ENCODE peak calls at places on chromosomes 1 and 21, in nine cellular contexts. B is foreskin fibroblast, Q is cardiac fibroblast, T is ovary, Z is thoracic aorta, S is AG04449, F is AG09319, K is fibroblast of pulmonary artery, W is BJ. C is an unnamed sample.

GRCh38 chr21:43611598-43612369 is 47.5 kb downstream of the HSF2BP start:
- DNase-seq in B (peak), Q (peak), T (peak), Z (no peak), S (no peak), F (peak), K (peak), W (no peak), C (peak)

GRCh38 chr1:236861560-236862230 is 66.6 kb downstream of the MTR start:
- DNase-seq in B (peak), Q (peak), T (no peak), Z (no peak), S (no peak), F (no peak), K (peak), W (no peak), C (peak)

GRCh38 chr1:10286244-10286643 is 75.9 kb downstream of the KIF1B start:
- DNase-seq in B (no peak), Q (no peak), T (no peak), Z (peak), S (no peak), F (no peak), K (no peak), W (peak), C (peak)

GRCh38 chr1:143497374-143497747 is 474.4 kb downstream of the FAM72C start:
- DNase-seq in B (no peak), Q (no peak), T (no peak), Z (no peak), S (no peak), F (no peak), K (no peak), W (no peak), C (no peak)

GRCh38 chr1:198776602-198777029 is 137.8 kb downstream of the PTPRC start:
- DNase-seq in B (peak), Q (peak), T (no peak), Z (no peak), S (peak), F (peak), K (peak), W (peak), C (peak)

GRCh38 chr1:108881369-108881768 is 4.6 kb downstream of the GPSM2 start:
- DNase-seq in B (no peak), Q (peak), T (no peak), Z (no peak), S (peak), F (no peak), K (peak), W (no peak), C (no peak)

GRCh38 chr1:29057700-29058099 is 66.0 kb downstream of the TMEM200B start:
- DNase-seq in B (no peak), Q (no peak), T (no peak), Z (no peak), S (no peak), F (peak), K (no peak), W (no peak), C (no peak)

GRCh38 chr1:65165269-65166002 is 17.4 kb downstream of the AK4 start:
- DNase-seq in B (no peak), Q (no peak), T (no peak), Z (no peak), S (no peak), F (no peak), K (no peak), W (no peak), C (no peak)

GRCh38 chr1:226690460-226690982 is 48.6 kb downstream of the ITPKB start:
- DNase-seq in B (no peak), Q (no peak), T (no peak), Z (no peak), S (no peak), F (no peak), K (peak), W (no peak), C (no peak)

GRCh38 chr1:101587749-101588148 is 350.9 kb downstream of the S1PR1 start:
- DNase-seq in B (no peak), Q (peak), T (peak), Z (no peak), S (no peak), F (no peak), K (peak), W (no peak), C (peak)

GRCh38 chr1:151839457-151840409 is at the start of gene C2CD4D:
- DNase-seq in B (no peak), Q (no peak), T (no peak), Z (no peak), S (no peak), F (no peak), K (no peak), W (no peak), C (no peak)

GRCh38 chr1:15681346-15682290 is 2.5 kb upstream of the PLEKHM2 start:
- DNase-seq in B (no peak), Q (peak), T (no peak), Z (no peak), S (no peak), F (no peak), K (no peak), W (no peak), C (no peak)

GRCh38 chr21:42061866-42062542 is 9.1 kb upstream of the UMODL1 start:
- DNase-seq in B (no peak), Q (no peak), T (no peak), Z (no peak), S (no peak), F (no peak), K (no peak), W (no peak), C (no peak)

GRCh38 chr1:201348211-201348566 is 29.3 kb downstream of the TNNT2 start:
- DNase-seq in B (peak), Q (peak), T (no peak), Z (no peak), S (no peak), F (no peak), K (peak), W (no peak), C (peak)

GRCh38 chr1:31776511-31776910 is 12.4 kb upstream of the ADGRB2 start:
- DNase-seq in B (no peak), Q (no peak), T (no peak), Z (no peak), S (no peak), F (no peak), K (no peak), W (no peak), C (no peak)

GRCh38 chr21:25682382-25682781 is 43.3 kb downstream of the JAM2 start:
- DNase-seq in B (no peak), Q (no peak), T (no peak), Z (no peak), S (no peak), F (no peak), K (no peak), W (no peak), C (no peak)

GRCh38 chr1:222916067-222916466 is 101.2 kb downstream of the DISP1 start:
- DNase-seq in B (no peak), Q (no peak), T (no peak), Z (no peak), S (no peak), F (no peak), K (no peak), W (no peak), C (no peak)

GRCh38 chr1:23020731-23021130 is 1.5 kb downstream of the KDM1A start:
- DNase-seq in B (no peak), Q (no peak), T (no peak), Z (no peak), S (no peak), F (no peak), K (no peak), W (no peak), C (peak)

GRCh38 chr1:26733982-26734381 is 38.2 kb downstream of the ARID1A start:
- DNase-seq in B (peak), Q (peak), T (no peak), Z (no peak), S (peak), F (peak), K (peak), W (peak), C (peak)

GRCh38 chr1:188782220-188782841 is 1695.3 kb downstream of the BRINP3 start:
- DNase-seq in B (peak), Q (peak), T (no peak), Z (no peak), S (no peak), F (no peak), K (peak), W (no peak), C (peak)

GRCh38 chr1:98053471-98054366 is 132.9 kb upstream of the DPYD start:
- DNase-seq in B (peak), Q (peak), T (peak), Z (no peak), S (no peak), F (no peak), K (peak), W (no peak), C (peak)

GRCh38 chr1:65343286-65343685 is 33.9 kb downstream of the DNAJC6 start:
- DNase-seq in B (peak), Q (peak), T (no peak), Z (no peak), S (no peak), F (peak), K (peak), W (no peak), C (no peak)

GRCh38 chr1:26317612-26318337 is at the start of gene CD52:
- DNase-seq in B (no peak), Q (no peak), T (no peak), Z (no peak), S (no peak), F (no peak), K (no peak), W (no peak), C (no peak)

GRCh38 chr1:212628056-212628455 is 19.5 kb downstream of the ATF3 start:
- DNase-seq in B (no peak), Q (no peak), T (no peak), Z (no peak), S (no peak), F (no peak), K (no peak), W (no peak), C (no peak)

GRCh38 chr1:19646366-19646765 is 2.3 kb downstream of the NBL1 start:
- DNase-seq in B (no peak), Q (no peak), T (no peak), Z (no peak), S (no peak), F (no peak), K (no peak), W (no peak), C (no peak)

GRCh38 chr1:202639500-202639899 is 70.8 kb downstream of the SYT2 start:
- DNase-seq in B (peak), Q (peak), T (no peak), Z (no peak), S (no peak), F (no peak), K (no peak), W (peak), C (peak)

GRCh38 chr1:156697481-156697880 is 7.9 kb downstream of the CRABP2 start:
- DNase-seq in B (no peak), Q (no peak), T (no peak), Z (no peak), S (no peak), F (no peak), K (no peak), W (no peak), C (no peak)

GRCh38 chr1:27689423-27690173 is 17.6 kb upstream of the IFI6 start:
- DNase-seq in B (peak), Q (peak), T (no peak), Z (no peak), S (no peak), F (no peak), K (peak), W (no peak), C (peak)

GRCh38 chr1:233491953-233492627 is 121.8 kb upstream of the KCNK1 start:
- DNase-seq in B (no peak), Q (no peak), T (no peak), Z (no peak), S (no peak), F (no peak), K (no peak), W (no peak), C (no peak)

GRCh38 chr1:180527270-180527669 is 24.9 kb upstream of the ACBD6 start:
- DNase-seq in B (no peak), Q (peak), T (no peak), Z (peak), S (no peak), F (no peak), K (peak), W (no peak), C (peak)

GRCh38 chr1:93694039-93694438 is 12.4 kb upstream of the BCAR3 start:
- DNase-seq in B (no peak), Q (peak), T (no peak), Z (no peak), S (no peak), F (no peak), K (no peak), W (no peak), C (no peak)

GRCh38 chr1:225999912-226000337 is 782 bp upstream of the SDE2 start:
- DNase-seq in B (no peak), Q (peak), T (no peak), Z (no peak), S (no peak), F (no peak), K (peak), W (no peak), C (peak)

GRCh38 chr1:69991644-69992043 is 213.7 kb downstream of the LRRC40 start:
- DNase-seq in B (no peak), Q (peak), T (no peak), Z (no peak), S (no peak), F (no peak), K (peak), W (no peak), C (peak)

GRCh38 chr1:210246447-210246846 is 13.9 kb downstream of the SERTAD4 start:
- DNase-seq in B (no peak), Q (peak), T (no peak), Z (no peak), S (no peak), F (no peak), K (no peak), W (no peak), C (peak)

GRCh38 chr1:87685366-87686136 is 356.9 kb downstream of the LMO4 start:
- DNase-seq in B (no peak), Q (peak), T (no peak), Z (no peak), S (no peak), F (no peak), K (peak), W (no peak), C (peak)

GRCh38 chr1:19033926-19034680 is 77.6 kb upstream of the IFFO2 start:
- DNase-seq in B (peak), Q (peak), T (no peak), Z (no peak), S (no peak), F (no peak), K (no peak), W (no peak), C (peak)

GRCh38 chr1:177209357-177209756 is 38.6 kb downstream of the BRINP2 start:
- DNase-seq in B (peak), Q (peak), T (peak), Z (peak), S (peak), F (peak), K (peak), W (peak), C (peak)

GRCh38 chr21:46067505-46068201 is 30.3 kb upstream of the COL6A2 start:
- DNase-seq in B (no peak), Q (no peak), T (peak), Z (no peak), S (no peak), F (no peak), K (no peak), W (no peak), C (no peak)

GRCh38 chr1:231512147-231512698 is 16.2 kb upstream of the TSNAX start:
- DNase-seq in B (peak), Q (peak), T (no peak), Z (no peak), S (peak), F (no peak), K (peak), W (peak), C (peak)

GRCh38 chr1:186303911-186304310 is 71.1 kb downstream of the TPR start:
- DNase-seq in B (no peak), Q (no peak), T (no peak), Z (no peak), S (no peak), F (no peak), K (no peak), W (no peak), C (no peak)

GRCh38 chr1:186302378-186302920 is 72.6 kb downstream of the TPR start:
- DNase-seq in B (no peak), Q (no peak), T (no peak), Z (no peak), S (no peak), F (no peak), K (no peak), W (no peak), C (no peak)

GRCh38 chr1:186307445-186307844 is 67.6 kb downstream of the TPR start:
- DNase-seq in B (no peak), Q (no peak), T (no peak), Z (no peak), S (no peak), F (no peak), K (no peak), W (no peak), C (no peak)

GRCh38 chr1:186306533-186306932 is 68.5 kb downstream of the TPR start:
- DNase-seq in B (no peak), Q (no peak), T (no peak), Z (no peak), S (no peak), F (no peak), K (no peak), W (no peak), C (no peak)

GRCh38 chr1:186304982-186305949 is 69.8 kb downstream of the TPR start:
- DNase-seq in B (peak), Q (peak), T (no peak), Z (no peak), S (no peak), F (no peak), K (peak), W (no peak), C (peak)
- TF ChIP-seq CTCF in B (peak), Q (peak), T (no peak), Z (no peak), S (peak), F (peak), K (peak), W (peak), C (peak)

GRCh38 chr1:181531951-181532640 is 48.8 kb downstream of the CACNA1E start:
- DNase-seq in B (no peak), Q (no peak), T (no peak), Z (no peak), S (no peak), F (no peak), K (no peak), W (no peak), C (no peak)
- TF ChIP-seq CTCF in B (no peak), Q (no peak), T (no peak), Z (no peak), S (no peak), F (no peak), K (no peak), W (no peak), C (no peak)

GRCh38 chr1:24853656-24854055 is 76.4 kb downstream of the RUNX3 start:
- DNase-seq in B (no peak), Q (no peak), T (no peak), Z (no peak), S (no peak), F (no peak), K (no peak), W (no peak), C (no peak)

GRCh38 chr1:24855474-24855873 is 74.6 kb downstream of the RUNX3 start:
- DNase-seq in B (no peak), Q (no peak), T (no peak), Z (no peak), S (no peak), F (no peak), K (no peak), W (no peak), C (no peak)

GRCh38 chr1:24850353-24850905 is 79.6 kb downstream of the RUNX3 start:
- DNase-seq in B (no peak), Q (peak), T (no peak), Z (no peak), S (no peak), F (no peak), K (peak), W (no peak), C (peak)

GRCh38 chr1:24847995-24848857 is 81.8 kb downstream of the RUNX3 start:
- DNase-seq in B (peak), Q (peak), T (peak), Z (peak), S (peak), F (peak), K (peak), W (peak), C (peak)

DNA sequence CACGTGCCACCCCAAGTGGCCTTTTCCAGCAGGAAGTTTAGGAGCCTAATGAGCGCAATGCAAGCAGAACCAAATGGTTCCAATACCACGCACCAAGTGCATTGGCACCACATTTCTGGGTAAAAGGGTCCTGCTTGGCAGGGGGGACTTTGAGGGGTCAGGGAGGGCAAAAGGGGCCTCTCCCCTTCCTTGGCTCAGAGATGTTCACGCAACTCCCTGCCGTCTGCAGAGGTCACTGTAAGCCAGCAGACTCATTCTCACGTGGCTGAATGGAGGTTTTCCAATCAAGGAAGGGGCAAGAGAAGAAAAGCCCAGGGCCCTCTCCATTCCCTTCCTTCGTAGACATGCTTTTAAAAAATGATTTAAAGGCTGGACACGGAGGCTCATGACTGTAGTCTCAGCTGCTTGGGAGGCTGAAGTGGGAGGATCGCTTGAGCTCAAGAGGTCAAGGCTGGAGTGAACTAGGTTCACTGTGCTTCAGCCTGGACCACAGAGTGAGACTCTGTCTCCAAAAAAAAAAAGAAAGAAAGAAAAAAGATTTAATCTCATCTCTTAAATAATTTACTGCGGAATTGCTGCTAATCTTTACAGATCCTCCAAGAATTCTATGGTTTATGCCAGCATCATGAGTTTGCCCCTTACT is 80.3 kb downstream of the RUNX3 start:
- DNase-seq in B (no peak), Q (no peak), T (no peak), Z (no peak), S (no peak), F (no peak), K (peak), W (no peak), C (no peak)
- TF ChIP-seq CTCF in B (peak), Q (no peak), T (no peak), Z (no peak), S (peak), F (peak), K (peak), W (peak), C (peak)

GRCh38 chr1:175433586-175434267 is 241.2 kb upstream of the KIAA0040 start:
- DNase-seq in B (no peak), Q (no peak), T (no peak), Z (no peak), S (no peak), F (no peak), K (no peak), W (no peak), C (no peak)

GRCh38 chr1:175434268-175434860 is 241.8 kb upstream of the KIAA0040 start:
- DNase-seq in B (no peak), Q (no peak), T (no peak), Z (no peak), S (no peak), F (no peak), K (no peak), W (no peak), C (no peak)
- TF ChIP-seq CTCF in B (no peak), Q (peak), T (no peak), Z (no peak), S (no peak), F (no peak), K (no peak), W (no peak), C (no peak)

DNA sequence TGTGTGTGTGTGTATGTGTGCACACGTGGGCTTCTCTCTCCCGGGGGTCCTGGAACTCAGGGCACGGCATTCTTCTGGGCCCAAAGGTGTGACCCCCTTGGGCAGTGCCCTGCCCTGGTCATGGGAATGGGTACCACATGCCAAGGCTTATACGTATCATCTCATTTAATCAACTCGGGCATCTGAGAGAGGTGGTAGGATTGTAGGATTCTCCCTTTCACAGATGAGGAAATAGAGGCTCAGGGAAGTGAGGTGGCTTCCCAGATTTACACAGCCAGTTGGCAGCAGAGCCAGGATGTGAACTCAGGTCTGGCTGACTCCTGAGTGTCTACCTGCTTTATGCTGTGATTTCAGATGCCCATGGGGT is 15.2 kb downstream of the MYOM3 start:
- DNase-seq in B (no peak), Q (no peak), T (no peak), Z (no peak), S (no peak), F (no peak), K (no peak), W (no peak), C (no peak)
- TF ChIP-seq CTCF in B (no peak), Q (no peak), T (no peak), Z (no peak), S (no peak), F (no peak), K (no peak), W (no peak), C (no peak)

GRCh38 chr1:168636200-168636599 is 59.8 kb downstream of the XCL1 start:
- DNase-seq in B (no peak), Q (peak), T (no peak), Z (no peak), S (no peak), F (no peak), K (peak), W (no peak), C (no peak)
- TF ChIP-seq CTCF in B (no peak), Q (no peak), T (no peak), Z (no peak), S (no peak), F (peak), K (no peak), W (no peak), C (peak)

C was measured in astrocyte of the spinal cord.